ENCODE peak calls at places on chromosomes 16 and 17, in ten cellular contexts. K, I, M, R, L, F, G, S, O and Y are unnamed samples.

GRCh38 chr16:8949536-8950418 is 13.9 kb downstream of the USP7 start:
- DNase-seq in K (no peak), I (no peak), M (no peak), R (no peak), L (no peak), F (no peak), G (no peak), S (no peak), O (no peak), Y (no peak)

GRCh38 chr17:1620486-1620885 is 8.1 kb downstream of the SLC43A2 start:
- DNase-seq in K (no peak), I (no peak), M (no peak), R (no peak), L (no peak), F (no peak), G (no peak), S (no peak), O (no peak), Y (no peak)

GRCh38 chr17:62792122-62792800 is 15.9 kb downstream of the MARCHF10 start:
- DNase-seq in K (no peak), I (peak), M (no peak), R (no peak), L (no peak), F (no peak), G (no peak), S (no peak), O (no peak), Y (no peak)

GRCh38 chr17:44556114-44556853 is 1.0 kb upstream of the FZD2 start:
- DNase-seq in K (peak), I (peak), M (no peak), R (no peak), L (peak), F (peak), G (no peak), S (no peak), O (peak), Y (no peak)

GRCh38 chr16:84043486-84044107 is 1.0 kb upstream of the SLC38A8 start:
- DNase-seq in K (no peak), I (no peak), M (no peak), R (no peak), L (no peak), F (no peak), G (no peak), S (no peak), O (no peak), Y (no peak)

GRCh38 chr16:2816751-2817495 is at the start of gene PRSS21:
- DNase-seq in K (no peak), I (no peak), M (no peak), R (no peak), L (peak), F (no peak), G (peak), S (no peak), O (no peak), Y (no peak)

GRCh38 chr17:37446027-37446426 is 39.3 kb downstream of the TADA2A start:
- DNase-seq in K (no peak), I (peak), M (no peak), R (no peak), L (no peak), F (no peak), G (no peak), S (no peak), O (no peak), Y (no peak)

GRCh38 chr17:80751460-80752368 is 207.1 kb downstream of the RPTOR start:
- DNase-seq in K (peak), I (no peak), M (no peak), R (peak), L (peak), F (no peak), G (no peak), S (peak), O (no peak), Y (no peak)

GRCh38 chr17:64022631-64023063 is 2.2 kb upstream of the ICAM2 start:
- DNase-seq in K (no peak), I (no peak), M (no peak), R (no peak), L (no peak), F (no peak), G (no peak), S (no peak), O (no peak), Y (peak)

GRCh38 chr16:17567455-17567854 is 96.7 kb upstream of the XYLT1 start:
- DNase-seq in K (no peak), I (no peak), M (no peak), R (no peak), L (no peak), F (no peak), G (no peak), S (no peak), O (no peak), Y (no peak)

DNA sequence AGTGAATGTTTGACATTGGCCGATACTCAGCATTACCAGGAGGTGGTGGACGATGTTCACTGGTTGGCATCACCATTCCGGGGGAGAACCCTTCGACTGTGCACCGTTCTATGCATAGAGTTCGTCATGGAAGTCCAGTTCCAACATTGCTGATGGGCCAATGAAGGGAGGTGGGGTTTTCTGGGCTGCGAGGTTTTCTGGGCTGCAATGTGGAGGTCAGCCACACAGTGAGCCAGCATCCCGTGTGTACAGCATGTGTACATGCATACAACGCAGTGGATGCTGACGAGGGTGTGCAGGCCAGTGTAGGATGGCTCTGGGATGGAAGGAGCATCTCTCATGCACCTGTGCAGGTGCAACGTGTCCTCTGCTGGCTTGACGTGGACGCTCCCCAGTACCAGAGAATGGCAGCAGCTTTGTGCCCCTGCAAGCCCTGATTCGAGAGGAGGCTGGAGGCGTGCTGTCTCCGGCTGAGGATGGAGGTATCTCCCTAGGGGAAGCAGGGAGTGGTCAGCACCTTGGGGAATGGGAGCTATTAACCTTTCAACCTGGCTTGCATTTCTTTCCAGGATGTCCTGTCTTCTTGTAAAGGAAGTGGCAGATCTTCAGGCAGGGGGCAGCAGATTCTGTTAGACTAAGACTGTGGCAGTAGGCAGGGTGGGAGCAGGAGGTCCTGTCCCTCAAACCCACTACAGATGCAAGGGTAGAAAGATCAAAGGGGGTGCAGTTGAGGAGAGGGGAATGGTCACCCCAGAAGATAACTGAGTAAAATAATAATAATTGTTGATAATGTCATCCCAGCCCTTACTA is 98.2 kb downstream of the CYLD start:
- DNase-seq in K (no peak), I (no peak), M (no peak), R (no peak), L (no peak), F (no peak), G (peak), S (no peak), O (no peak), Y (no peak)
- TF ChIP-seq CTCF in K (no peak), I (no peak), M (no peak), R (no peak), L (no peak), F (no peak), G (no peak), S (no peak), O (no peak), Y (no peak)

DNA sequence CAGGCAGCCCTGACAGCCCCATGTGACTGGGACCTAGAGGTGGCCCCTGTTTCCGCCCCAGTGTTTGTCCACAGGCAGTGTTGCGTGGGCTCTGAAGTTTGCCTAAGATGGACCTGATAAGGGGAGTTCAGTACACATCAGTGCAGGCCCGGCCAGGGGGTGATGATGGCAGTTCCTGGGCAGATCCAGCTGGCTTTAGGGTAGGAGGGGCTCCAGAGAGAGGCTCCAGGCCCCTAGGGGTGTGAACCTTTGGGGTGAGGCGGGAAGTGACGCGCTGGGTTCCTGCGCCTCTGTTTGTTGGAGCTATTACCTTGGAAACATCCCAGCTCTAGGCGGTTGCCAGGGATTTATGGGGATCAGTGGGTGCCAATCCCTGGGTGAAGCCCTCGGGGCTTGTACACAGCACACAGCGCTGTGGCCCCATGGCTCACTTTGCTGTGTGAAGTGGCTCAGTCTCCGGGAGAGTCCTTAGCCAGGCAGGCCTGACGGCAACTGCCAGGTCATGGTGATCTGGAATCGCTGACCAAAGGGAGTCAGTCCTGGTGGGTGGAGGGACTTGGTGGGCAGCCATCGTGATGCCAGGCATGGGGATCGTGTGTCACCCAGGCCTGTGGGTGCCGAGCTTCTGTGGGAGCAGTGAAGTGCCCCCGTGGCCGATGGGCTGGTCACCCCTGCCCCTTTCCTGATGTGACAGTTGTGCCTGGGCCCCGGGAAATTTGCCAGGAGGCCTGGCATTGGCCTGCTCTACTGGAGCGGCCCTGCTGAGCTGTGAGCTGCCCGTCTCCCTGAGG is 146.1 kb downstream of the SEC14L1 start:
- DNase-seq in K (no peak), I (peak), M (no peak), R (peak), L (peak), F (peak), G (peak), S (peak), O (no peak), Y (no peak)
- TF ChIP-seq POLR2A in K (no peak), I (peak), M (no peak), R (no peak), L (peak), F (no peak), G (no peak), S (no peak), O (no peak), Y (no peak)

DNA sequence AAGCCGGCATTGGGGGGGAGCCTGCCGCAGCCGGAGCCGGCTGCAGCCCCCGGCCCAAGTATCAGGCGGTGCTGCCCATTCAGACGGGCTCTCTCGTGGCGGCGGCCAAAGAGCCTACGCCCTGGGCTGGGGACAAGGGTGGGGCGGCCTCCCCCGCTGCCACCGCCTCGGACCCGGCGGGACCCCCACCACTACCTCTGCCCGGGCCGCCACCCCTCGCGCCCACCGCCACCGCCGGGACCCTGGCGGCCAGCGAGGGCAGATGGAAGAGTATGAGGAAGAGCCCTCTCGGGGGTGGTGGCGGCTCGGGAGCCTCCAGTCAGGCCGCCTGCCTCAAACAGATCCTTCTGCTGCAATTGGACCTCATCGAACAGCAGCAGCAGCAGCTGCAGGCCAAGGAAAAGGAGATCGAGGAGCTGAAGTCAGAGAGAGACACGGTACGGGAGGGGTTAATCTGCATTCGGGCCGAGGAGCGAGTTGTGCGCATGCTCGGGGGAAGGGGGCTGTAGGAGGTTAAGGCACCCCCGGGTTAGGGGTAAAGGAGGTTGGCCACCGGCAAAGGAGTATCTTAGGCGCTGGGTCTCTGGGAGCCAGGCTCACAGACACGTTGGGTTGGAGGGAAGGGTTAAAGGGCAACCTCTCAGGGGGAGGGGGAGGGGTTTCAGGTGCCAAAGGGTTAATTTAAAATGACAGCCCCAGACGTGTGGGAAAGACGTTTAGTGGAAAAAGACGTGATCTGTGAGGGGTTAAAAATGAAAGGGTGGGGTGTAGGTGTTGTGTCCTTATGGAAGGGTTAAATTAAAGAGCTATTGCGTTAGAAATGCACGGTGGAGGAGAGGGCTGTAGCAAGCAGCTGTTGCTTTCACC is 1.4 kb downstream of the MSL1 start:
- DNase-seq in K (peak), I (peak), M (no peak), R (no peak), L (peak), F (peak), G (no peak), S (no peak), O (peak), Y (no peak)
- TF ChIP-seq CTCF in K (no peak), I (no peak), M (no peak), R (no peak), L (peak), F (no peak), G (no peak), S (no peak), O (no peak), Y (no peak)

DNA sequence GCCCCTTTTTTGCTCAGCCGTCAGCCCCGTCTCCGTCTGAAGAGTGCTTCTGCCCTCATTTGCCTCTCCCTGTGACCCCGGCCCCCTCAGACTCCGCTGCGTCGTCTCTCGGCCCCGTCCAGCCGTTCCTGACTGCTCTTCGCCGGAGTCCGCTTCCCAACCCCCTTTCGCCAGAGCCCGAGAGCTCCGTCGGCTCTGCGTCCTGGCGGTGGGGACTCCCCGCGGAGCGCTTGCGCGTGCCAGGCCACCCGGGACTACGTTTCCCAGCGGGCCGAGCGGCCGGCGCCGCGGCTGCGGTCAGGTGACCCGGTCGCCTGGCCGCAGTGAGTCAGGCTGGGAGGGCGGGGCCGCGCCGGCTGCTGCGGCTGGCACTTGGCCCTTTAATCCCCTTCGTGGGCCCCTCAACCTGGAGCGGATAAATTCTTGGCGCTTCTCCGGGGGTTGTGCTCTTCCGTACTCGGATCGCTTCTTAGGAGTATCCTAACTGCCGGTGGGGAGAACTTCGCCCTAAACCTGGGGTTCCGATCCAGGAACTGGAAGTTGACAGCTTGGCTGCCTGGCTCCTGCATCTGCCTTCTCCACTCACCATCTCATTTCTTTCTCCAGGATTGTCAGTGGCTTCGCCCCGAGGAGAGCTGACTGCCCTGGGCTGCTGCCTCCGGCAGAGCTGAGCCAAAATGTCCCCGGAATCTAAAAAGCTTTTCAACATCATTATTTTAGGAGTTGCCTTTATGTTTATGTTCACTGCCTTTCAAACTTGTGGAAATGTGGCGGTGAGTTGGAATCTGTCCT is at the start of gene MFSD11:
- DNase-seq in K (peak), I (peak), M (peak), R (peak), L (peak), F (peak), G (peak), S (peak), O (peak), Y (peak)
- TF ChIP-seq POLR2A in K (peak), I (peak), M (peak), R (no peak), L (peak), F (peak), G (no peak), S (no peak), O (peak), Y (peak)

GRCh38 chr17:7329360-7330098 is 394 bp upstream of the NEURL4 start:
- DNase-seq in K (peak), I (peak), M (peak), R (peak), L (peak), F (peak), G (peak), S (peak), O (peak), Y (peak)
- TF ChIP-seq CTCF in K (peak), I (no peak), M (no peak), R (no peak), L (no peak), F (no peak), G (no peak), S (no peak), O (no peak), Y (peak)

GRCh38 chr17:199195-199604 is 17.8 kb upstream of the DOC2B start:
- DNase-seq in K (no peak), I (no peak), M (no peak), R (no peak), L (no peak), F (peak), G (no peak), S (no peak), O (peak), Y (no peak)

GRCh38 chr17:193841-194806 is 12.7 kb upstream of the DOC2B start:
- DNase-seq in K (no peak), I (no peak), M (no peak), R (no peak), L (no peak), F (no peak), G (no peak), S (no peak), O (no peak), Y (no peak)

GRCh38 chr17:194844-195602 is 13.6 kb upstream of the DOC2B start:
- DNase-seq in K (no peak), I (no peak), M (no peak), R (no peak), L (no peak), F (no peak), G (no peak), S (no peak), O (no peak), Y (no peak)

GRCh38 chr17:199806-200603 is 18.6 kb upstream of the DOC2B start:
- DNase-seq in K (no peak), I (no peak), M (no peak), R (no peak), L (no peak), F (peak), G (no peak), S (no peak), O (no peak), Y (no peak)

DNA sequence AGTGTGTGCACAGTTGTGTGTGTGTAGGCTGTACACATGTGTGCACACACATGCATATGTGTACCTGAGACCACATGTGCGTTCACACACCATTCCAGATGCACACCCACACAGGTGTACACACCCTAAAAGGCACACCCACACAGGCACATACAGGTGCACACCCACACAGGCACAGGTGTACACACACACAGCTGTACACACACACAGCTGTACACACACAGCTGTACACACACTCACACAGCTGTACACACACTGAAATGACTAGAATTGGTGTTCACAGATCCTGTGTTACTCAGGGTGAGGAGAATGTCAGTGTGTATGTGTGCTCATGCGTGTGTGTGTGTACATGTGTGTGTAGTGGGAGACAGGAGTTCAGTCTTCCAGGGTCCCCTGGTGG is 15.9 kb upstream of the DOC2B start:
- DNase-seq in K (no peak), I (no peak), M (no peak), R (no peak), L (no peak), F (no peak), G (no peak), S (no peak), O (no peak), Y (no peak)
- TF ChIP-seq POLR2A in K (no peak), I (no peak), M (no peak), R (no peak), L (no peak), F (no peak), G (no peak), S (no peak), O (no peak), Y (no peak)

GRCh38 chr16:87057291-87057881 is 259.8 kb downstream of the C16orf95 start:
- DNase-seq in K (no peak), I (no peak), M (no peak), R (no peak), L (no peak), F (no peak), G (peak), S (no peak), O (no peak), Y (no peak)
- TF ChIP-seq CTCF in K (no peak), I (no peak), M (no peak), R (no peak), L (no peak), F (no peak), G (no peak), S (no peak), O (no peak), Y (no peak)